ENCODE peak calls at places on chromosomes 6 and 20, in four cellular contexts. Y, M, F and J are unnamed samples.

GRCh38 chr20:38667417-38667956 is 56.8 kb upstream of the SLC32A1 start:
- DNase-seq in Y (no peak), M (no peak), F (no peak), J (no peak)

GRCh38 chr6:43978473-43979360 is 148.5 kb downstream of the MRPL14 start:
- DNase-seq in Y (no peak), M (no peak), F (peak), J (no peak)

GRCh38 chr6:155645328-155645727 is 189.7 kb upstream of the NOX3 start:
- DNase-seq in Y (no peak), M (peak), F (peak), J (no peak)

GRCh38 chr20:11271319-11271718 is 597.5 kb upstream of the JAG1 start:
- DNase-seq in Y (no peak), M (no peak), F (no peak), J (no peak)

GRCh38 chr20:50022676-50023075 is 39.9 kb downstream of the SNAI1 start:
- DNase-seq in Y (no peak), M (no peak), F (no peak), J (no peak)

GRCh38 chr6:139763468-139764214 is 389.2 kb upstream of the CITED2 start:
- DNase-seq in Y (no peak), M (peak), F (peak), J (no peak)

GRCh38 chr6:89058627-89059026 is 21.9 kb upstream of the PNRC1 start:
- DNase-seq in Y (no peak), M (no peak), F (no peak), J (no peak)

GRCh38 chr20:36340593-36340990 is 34.5 kb downstream of the DLGAP4 start:
- DNase-seq in Y (no peak), M (peak), F (no peak), J (no peak)

GRCh38 chr6:7939186-7939863 is 28.7 kb upstream of the TXNDC5 start:
- DNase-seq in Y (no peak), M (no peak), F (peak), J (no peak)

GRCh38 chr20:24938498-24938897 is 10.6 kb upstream of the CST7 start:
- DNase-seq in Y (no peak), M (no peak), F (no peak), J (no peak)

GRCh38 chr20:1894951-1895673 is at the start of gene SIRPA:
- DNase-seq in Y (peak), M (peak), F (peak), J (no peak)

GRCh38 chr6:15322781-15323536 is 77.1 kb downstream of the JARID2 start:
- DNase-seq in Y (no peak), M (peak), F (no peak), J (no peak)

GRCh38 chr6:163565140-163565539 is 150.6 kb downstream of the QKI start:
- DNase-seq in Y (no peak), M (no peak), F (peak), J (no peak)

GRCh38 chr6:149683256-149683860 is 34.5 kb downstream of the LATS1 start:
- DNase-seq in Y (no peak), M (no peak), F (peak), J (no peak)

GRCh38 chr20:21102691-21103311 is 3.4 kb downstream of the LINC00237 start:
- DNase-seq in Y (no peak), M (no peak), F (peak), J (peak)

GRCh38 chr6:37014667-37015066 is 9.2 kb downstream of the FGD2 start:
- DNase-seq in Y (no peak), M (no peak), F (no peak), J (no peak)

GRCh38 chr20:47358672-47359532 is 2.4 kb upstream of the ZMYND8 start:
- DNase-seq in Y (no peak), M (peak), F (peak), J (peak)

GRCh38 chr20:7195704-7196103 is 428.2 kb downstream of the BMP2 start:
- DNase-seq in Y (no peak), M (peak), F (peak), J (no peak)

GRCh38 chr20:1171461-1172093 is 13.2 kb downstream of the TMEM74B start:
- DNase-seq in Y (peak), M (peak), F (peak), J (peak)

DNA sequence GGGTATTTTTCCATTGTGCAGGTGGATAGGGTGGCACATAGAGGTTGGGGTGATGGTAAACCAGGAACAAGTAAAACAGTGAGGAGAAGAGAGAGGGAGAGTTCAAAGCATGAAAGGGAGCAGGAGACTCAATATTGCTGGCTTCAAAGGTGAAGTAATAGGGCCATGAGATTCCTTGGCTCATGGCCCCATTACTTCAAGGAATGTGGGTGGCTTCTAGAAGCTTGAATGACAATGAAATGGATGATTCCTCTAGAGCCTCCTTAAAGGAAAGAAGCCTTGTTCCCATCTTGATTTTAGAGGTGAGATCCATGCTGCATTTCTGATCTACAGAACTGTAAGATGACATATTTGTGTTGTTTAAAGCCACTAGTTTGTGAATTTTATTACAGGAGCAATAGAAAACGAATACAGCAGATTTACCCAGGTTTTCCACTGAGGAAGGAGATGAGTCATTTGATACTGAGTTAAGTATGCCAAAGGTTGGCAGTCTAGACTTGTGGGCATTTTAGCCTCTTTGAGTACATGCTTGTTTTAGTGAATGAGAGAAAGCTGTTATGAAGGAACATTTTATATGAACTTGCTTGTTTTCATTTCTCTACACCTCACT is 110.4 kb downstream of the PLCB4 start:
- DNase-seq in Y (no peak), M (peak), F (peak), J (no peak)
- H3K4me2 ChIP-seq in Y (no peak), M (peak), F (peak), J (no peak)

GRCh38 chr6:63799813-63800212 is 164.2 kb downstream of the PHF3 start:
- DNase-seq in Y (no peak), M (no peak), F (no peak), J (no peak)
- TF ChIP-seq EZH2phosphoT487 in Y (no peak), M (no peak), F (no peak), J (no peak)

DNA sequence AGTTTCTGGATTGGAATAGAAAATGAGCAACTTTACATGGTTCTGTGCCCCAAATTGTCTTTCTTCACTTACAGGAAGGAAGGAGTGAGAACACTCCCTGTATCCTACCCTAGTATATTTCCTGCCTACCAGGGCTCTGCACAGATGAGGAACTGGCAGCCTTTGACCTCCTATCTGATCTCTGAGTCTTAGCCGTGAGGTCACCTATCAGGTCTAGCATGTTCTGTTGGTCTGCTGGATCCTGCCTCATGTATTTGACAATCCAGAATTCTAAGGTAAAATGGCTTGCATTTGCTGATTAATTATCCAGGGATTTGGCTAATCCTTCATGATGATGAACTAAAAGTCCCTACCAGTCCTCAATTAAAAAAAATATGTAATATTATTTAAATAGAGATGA is 35.0 kb upstream of the TRAM2 start:
- DNase-seq in Y (no peak), M (peak), F (no peak), J (no peak)
- H2AFZ ChIP-seq in Y (no peak), M (no peak), F (no peak), J (no peak)

GRCh38 chr6:56888687-56889086 is 66.2 kb upstream of the BEND6 start:
- DNase-seq in Y (no peak), M (no peak), F (no peak), J (no peak)
- H3K4me2 ChIP-seq in Y (no peak), M (no peak), F (no peak), J (no peak)

GRCh38 chr20:53917145-53918009 is 153.0 kb downstream of the BCAS1 start:
- DNase-seq in Y (no peak), M (peak), F (peak), J (no peak)

GRCh38 chr20:53918010-53918311 is 152.4 kb downstream of the BCAS1 start:
- DNase-seq in Y (no peak), M (no peak), F (no peak), J (no peak)

GRCh38 chr20:53915459-53916172 is 154.8 kb downstream of the BCAS1 start:
- DNase-seq in Y (peak), M (peak), F (peak), J (peak)

GRCh38 chr20:53914861-53915458 is 155.4 kb downstream of the BCAS1 start:
- DNase-seq in Y (no peak), M (no peak), F (no peak), J (peak)

GRCh38 chr20:53916173-53916512 is 154.3 kb downstream of the BCAS1 start:
- DNase-seq in Y (no peak), M (no peak), F (no peak), J (no peak)
- TF ChIP-seq EZH2phosphoT487 in Y (no peak), M (no peak), F (no peak), J (no peak)

GRCh38 chr6:131638013-131638412 is 911 bp downstream of the ENPP3 start:
- DNase-seq in Y (no peak), M (no peak), F (no peak), J (peak)
- H2AFZ ChIP-seq in Y (no peak), M (no peak), F (no peak), J (peak)

GRCh38 chr6:69789573-69789972 is 7.2 kb downstream of the LMBRD1 start:
- DNase-seq in Y (no peak), M (no peak), F (no peak), J (no peak)
- H3K4me2 ChIP-seq in Y (no peak), M (no peak), F (no peak), J (no peak)

GRCh38 chr6:10779076-10779475 is 31.5 kb downstream of the TMEM14B start:
- DNase-seq in Y (no peak), M (no peak), F (no peak), J (no peak)
- TF ChIP-seq EZH2phosphoT487 in Y (no peak), M (no peak), F (no peak), J (no peak)